ENCODE peak calls at places on chromosomes 1 and 21, in four cellular contexts. C is tibial artery; J is CD4-positive, CD25-positive, alpha-beta regulatory T cell; Z is A172. U is an unnamed sample.

GRCh38 chr1:26408604-26409003 is 2.0 kb upstream of the LIN28A start:
- DNase-seq in C (peak), J (peak), Z (peak), U (peak)

GRCh38 chr1:5727871-5728643 is 264.2 kb downstream of the NPHP4 start:
- DNase-seq in C (no peak), J (no peak), Z (no peak), U (no peak)

GRCh38 chr1:223878598-223879325 is 33.0 kb upstream of the TP53BP2 start:
- DNase-seq in C (no peak), J (no peak), Z (no peak), U (no peak)

GRCh38 chr1:214660900-214661299 is 57.9 kb downstream of the CENPF start:
- DNase-seq in C (no peak), J (no peak), Z (no peak), U (no peak)

GRCh38 chr1:108704501-108704900 is 8.2 kb upstream of the FNDC7 start:
- DNase-seq in C (peak), J (no peak), Z (peak), U (no peak)

GRCh38 chr1:174022080-174022975 is at the start of gene RC3H1:
- DNase-seq in C (peak), J (peak), Z (peak), U (peak)

GRCh38 chr1:60274422-60275419 is 201.2 kb upstream of the C1orf87 start:
- DNase-seq in C (no peak), J (no peak), Z (no peak), U (no peak)

GRCh38 chr1:115496904-115497527 is 144.8 kb upstream of the VANGL1 start:
- DNase-seq in C (no peak), J (no peak), Z (peak), U (no peak)

GRCh38 chr1:156384658-156385057 is 15.6 kb downstream of the RHBG start:
- DNase-seq in C (no peak), J (no peak), Z (no peak), U (no peak)

GRCh38 chr1:50975436-50975835 is 5.4 kb downstream of the CDKN2C start:
- DNase-seq in C (no peak), J (no peak), Z (peak), U (no peak)

GRCh38 chr1:68442822-68443556 is 6.8 kb downstream of the RPE65 start:
- DNase-seq in C (peak), J (no peak), Z (peak), U (peak)

GRCh38 chr1:51736702-51737101 is 119.8 kb downstream of the OSBPL9 start:
- DNase-seq in C (no peak), J (no peak), Z (peak), U (no peak)

GRCh38 chr1:21663251-21663950 is 5.8 kb downstream of the RAP1GAP start:
- DNase-seq in C (no peak), J (no peak), Z (no peak), U (peak)

GRCh38 chr1:204448321-204448964 is 36.8 kb upstream of the PPP1R15B start:
- DNase-seq in C (no peak), J (no peak), Z (no peak), U (no peak)

GRCh38 chr1:3799976-3800685 is 3.8 kb upstream of the LRRC47 start:
- DNase-seq in C (no peak), J (no peak), Z (no peak), U (peak)

GRCh38 chr1:38131024-38131585 is 84.5 kb upstream of the POU3F1 start:
- DNase-seq in C (no peak), J (no peak), Z (no peak), U (no peak)

GRCh38 chr1:234881893-234882771 is 246.5 kb downstream of the TOMM20 start:
- DNase-seq in C (no peak), J (no peak), Z (no peak), U (no peak)

GRCh38 chr1:1669468-1670440 is 10.9 kb upstream of the CDK11B start:
- DNase-seq in C (no peak), J (no peak), Z (no peak), U (peak)

GRCh38 chr1:117093091-117093534 is 28.4 kb downstream of the TRIM45 start:
- DNase-seq in C (peak), J (no peak), Z (peak), U (peak)

GRCh38 chr1:15034656-15035055 is 118.9 kb upstream of the TMEM51 start:
- DNase-seq in C (no peak), J (no peak), Z (no peak), U (no peak)

GRCh38 chr1:103218369-103218768 is 110.0 kb upstream of the COL11A1 start:
- DNase-seq in C (no peak), J (no peak), Z (no peak), U (no peak)

GRCh38 chr1:119674110-119674509 is 26.0 kb upstream of the ZNF697 start:
- DNase-seq in C (no peak), J (no peak), Z (no peak), U (no peak)

GRCh38 chr1:234709473-234710279 is 99.7 kb upstream of the IRF2BP2 start:
- DNase-seq in C (no peak), J (no peak), Z (no peak), U (no peak)

GRCh38 chr21:43585514-43585913 is 73.8 kb downstream of the HSF2BP start:
- DNase-seq in C (no peak), J (no peak), Z (peak), U (no peak)

GRCh38 chr1:215055281-215055935 is 27.1 kb upstream of the KCNK2 start:
- DNase-seq in C (no peak), J (no peak), Z (no peak), U (no peak)

GRCh38 chr1:119702384-119702783 is 9.3 kb upstream of the PHGDH start:
- DNase-seq in C (no peak), J (no peak), Z (peak), U (no peak)

GRCh38 chr1:213087911-213088310 is 36.9 kb downstream of the RPS6KC1 start:
- DNase-seq in C (no peak), J (no peak), Z (no peak), U (no peak)

GRCh38 chr1:107000907-107001306 is 55.6 kb upstream of the PRMT6 start:
- DNase-seq in C (no peak), J (no peak), Z (no peak), U (no peak)

GRCh38 chr1:192544983-192545393 is 30.6 kb upstream of the RGS1 start:
- DNase-seq in C (no peak), J (no peak), Z (peak), U (no peak)

GRCh38 chr1:198497326-198498220 is 42.9 kb downstream of the ATP6V1G3 start:
- DNase-seq in C (peak), J (no peak), Z (peak), U (no peak)

GRCh38 chr1:78255378-78255777 is 209.6 kb downstream of the GIPC2 start:
- DNase-seq in C (no peak), J (no peak), Z (no peak), U (no peak)

GRCh38 chr21:38788275-38788911 is 17.3 kb upstream of the ETS2 start:
- DNase-seq in C (no peak), J (no peak), Z (no peak), U (no peak)

GRCh38 chr21:42439284-42440186 is 35.8 kb downstream of the UBASH3A start:
- DNase-seq in C (no peak), J (no peak), Z (no peak), U (no peak)

GRCh38 chr1:13700521-13701273 is 709 bp downstream of the PRDM2 start:
- DNase-seq in C (peak), J (peak), Z (no peak), U (peak)

GRCh38 chr1:206117151-206117948 is at the start of gene AVPR1B:
- DNase-seq in C (peak), J (no peak), Z (peak), U (peak)

GRCh38 chr1:203478986-203479385 is 3.4 kb downstream of the PRELP start:
- DNase-seq in C (no peak), J (no peak), Z (no peak), U (no peak)

GRCh38 chr21:29371464-29371863 is 72.7 kb downstream of the BACH1 start:
- DNase-seq in C (no peak), J (no peak), Z (no peak), U (no peak)